ENCODE peak calls at places on chromosomes 7 and 10, in nine cellular contexts. S, B, Q, U, V, H, T, N and L are unnamed samples.

GRCh38 chr7:50092579-50093411 is at the start of gene ZPBP:
- DNase-seq in S (peak), B (peak), Q (peak), U (peak), V (peak), H (peak), T (peak), N (peak), L (peak)

GRCh38 chr10:27383595-27384542 is 120.2 kb upstream of the RAB18 start:
- DNase-seq in S (peak), B (no peak), Q (no peak), U (no peak), V (no peak), H (no peak), T (no peak), N (no peak), L (no peak)

GRCh38 chr7:44348851-44349781 is 23.7 kb upstream of the CAMK2B start:
- DNase-seq in S (no peak), B (no peak), Q (peak), U (no peak), V (no peak), H (no peak), T (no peak), N (peak), L (no peak)

GRCh38 chr10:71431945-71432905 is 35.5 kb downstream of the CDH23 start:
- DNase-seq in S (no peak), B (no peak), Q (no peak), U (no peak), V (no peak), H (no peak), T (no peak), N (no peak), L (no peak)

GRCh38 chr7:73718905-73719805 is at the start of gene STX1A:
- DNase-seq in S (no peak), B (peak), Q (peak), U (peak), V (no peak), H (peak), T (peak), N (peak), L (peak)

GRCh38 chr10:47008769-47009168 is 97.5 kb downstream of the PTPN20 start:
- DNase-seq in S (no peak), B (no peak), Q (no peak), U (no peak), V (no peak), H (no peak), T (no peak), N (no peak), L (no peak)

GRCh38 chr7:1523208-1523607 is 7.3 kb upstream of the MAFK start:
- DNase-seq in S (no peak), B (no peak), Q (no peak), U (no peak), V (no peak), H (no peak), T (no peak), N (no peak), L (no peak)

GRCh38 chr10:86798636-86799035 is 42.2 kb downstream of the BMPR1A start:
- DNase-seq in S (no peak), B (no peak), Q (peak), U (no peak), V (no peak), H (no peak), T (no peak), N (peak), L (no peak)

GRCh38 chr10:92839191-92840085 is 8.9 kb upstream of the EXOC6 start:
- DNase-seq in S (no peak), B (peak), Q (peak), U (peak), V (no peak), H (peak), T (peak), N (peak), L (peak)

GRCh38 chr7:157044943-157045660 is 34.6 kb upstream of the MNX1 start:
- DNase-seq in S (no peak), B (no peak), Q (no peak), U (no peak), V (no peak), H (no peak), T (no peak), N (no peak), L (no peak)